ENCODE peak calls at places on chromosome 17, in six cellular contexts. X is endodermal cell, Z is RWPE2, W is AG04449, I is mucosa of descending colon, J is tibial nerve. D is an unnamed sample.
A peak's percentile ranks its signal among the peaks of the same experiment; 100 is the strongest.

GRCh38 chr17:50280068-50280467 is 5.8 kb downstream of the TMEM92 start:
- DNase-seq in X (peak; percentile 75), Z (peak; percentile 67), W (no peak), I (peak; percentile 68), J (no peak), D (no peak)

GRCh38 chr17:79975498-79976134 is 60.1 kb downstream of the TBC1D16 start:
- DNase-seq in X (peak; percentile 44), Z (peak; percentile 57), W (no peak), I (peak; percentile 25), J (no peak), D (no peak)

GRCh38 chr17:80851277-80851925 is 140.2 kb upstream of the CHMP6 start:
- DNase-seq in X (no peak), Z (peak; percentile 51), W (no peak), I (no peak), J (no peak), D (no peak)

GRCh38 chr17:15740570-15741120 is 8.6 kb downstream of the TBC1D26 start:
- DNase-seq in X (peak; percentile 38), Z (no peak), W (no peak), I (no peak), J (no peak), D (no peak)

GRCh38 chr17:6534846-6535514 is 21.4 kb downstream of the PITPNM3 start:
- DNase-seq in X (peak; percentile 54), Z (no peak), W (no peak), I (no peak), J (no peak), D (no peak)

GRCh38 chr17:61847659-61848058 is 15.7 kb downstream of the BRIP1 start:
- DNase-seq in X (no peak), Z (no peak), W (no peak), I (no peak), J (no peak), D (no peak)

GRCh38 chr17:41792835-41793748 is 6.6 kb upstream of the JUP start:
- DNase-seq in X (peak; percentile 89), Z (peak; percentile 91), W (no peak), I (peak; percentile 87), J (no peak), D (no peak)

GRCh38 chr17:2853722-2854580 is 57.7 kb downstream of the RAP1GAP2 start:
- DNase-seq in X (peak; percentile 85), Z (no peak), W (no peak), I (no peak), J (no peak), D (no peak)

GRCh38 chr17:32161506-32162365 is 19.4 kb downstream of the RHOT1 start:
- DNase-seq in X (no peak), Z (no peak), W (no peak), I (no peak), J (no peak), D (no peak)

GRCh38 chr17:62955841-62956352 is 10.1 kb upstream of the TANC2 start:
- DNase-seq in X (no peak), Z (no peak), W (no peak), I (no peak), J (no peak), D (peak; percentile 21)

GRCh38 chr17:81993726-81994592 is 16.5 kb downstream of the ASPSCR1 start:
- DNase-seq in X (no peak), Z (no peak), W (no peak), I (peak; percentile 40), J (no peak), D (no peak)

GRCh38 chr17:78568494-78569115 is 8.6 kb downstream of the DNAH17 start:
- DNase-seq in X (no peak), Z (no peak), W (no peak), I (no peak), J (no peak), D (no peak)

GRCh38 chr17:35749560-35750412 is 3.3 kb downstream of the GAS2L2 start:
- DNase-seq in X (peak; percentile 82), Z (no peak), W (no peak), I (no peak), J (no peak), D (no peak)

GRCh38 chr17:67258836-67259468 is 14.0 kb upstream of the HELZ start:
- DNase-seq in X (peak; percentile 41), Z (no peak), W (no peak), I (no peak), J (no peak), D (no peak)

GRCh38 chr17:42342242-42343008 is 45.8 kb downstream of the STAT3 start:
- DNase-seq in X (no peak), Z (no peak), W (no peak), I (no peak), J (no peak), D (no peak)

GRCh38 chr17:72863511-72864175 is 228.8 kb downstream of the SLC39A11 start:
- DNase-seq in X (peak; percentile 35), Z (no peak), W (no peak), I (no peak), J (no peak), D (no peak)

GRCh38 chr17:13671341-13671740 is 69.6 kb upstream of the HS3ST3A1 start:
- DNase-seq in X (peak; percentile 70), Z (no peak), W (no peak), I (no peak), J (no peak), D (no peak)

GRCh38 chr17:62703269-62703775 is 75.9 kb downstream of the MRC2 start:
- DNase-seq in X (no peak), Z (peak; percentile 90), W (no peak), I (no peak), J (no peak), D (no peak)

GRCh38 chr17:43661699-43662431 is at the start of gene MEOX1:
- DNase-seq in X (peak; percentile 66), Z (no peak), W (no peak), I (no peak), J (no peak), D (no peak)

GRCh38 chr17:74270333-74270732 is 3.7 kb upstream of the DNAI2 start:
- DNase-seq in X (no peak), Z (no peak), W (no peak), I (no peak), J (no peak), D (no peak)

GRCh38 chr17:58335061-58335731 is 6.6 kb upstream of the TSPOAP1 start:
- DNase-seq in X (peak; percentile 55), Z (no peak), W (no peak), I (peak; percentile 60), J (no peak), D (peak; percentile 84)
- H3K4me3 ChIP-seq in X (no peak overlapping the region), Z (no peak overlapping the region), W (no peak overlapping the region), I (no peak overlapping the region), J (no peak overlapping the region), D (peak overlapping the region; percentile 88)

GRCh38 chr17:70134777-70135176 is 34.6 kb upstream of the KCNJ2 start:
- DNase-seq in X (no peak), Z (no peak), W (no peak), I (no peak), J (no peak), D (no peak)

GRCh38 chr17:70137451-70138230 is 31.7 kb upstream of the KCNJ2 start:
- DNase-seq in X (peak; percentile 60), Z (no peak), W (peak; percentile 23), I (no peak), J (peak; percentile 49), D (peak; percentile 52)

GRCh38 chr17:70136131-70136530 is 33.2 kb upstream of the KCNJ2 start:
- DNase-seq in X (no peak), Z (no peak), W (no peak), I (no peak), J (no peak), D (no peak)

GRCh38 chr17:70139449-70139993 is 29.8 kb upstream of the KCNJ2 start:
- DNase-seq in X (no peak), Z (no peak), W (no peak), I (no peak), J (no peak), D (no peak)

DNA sequence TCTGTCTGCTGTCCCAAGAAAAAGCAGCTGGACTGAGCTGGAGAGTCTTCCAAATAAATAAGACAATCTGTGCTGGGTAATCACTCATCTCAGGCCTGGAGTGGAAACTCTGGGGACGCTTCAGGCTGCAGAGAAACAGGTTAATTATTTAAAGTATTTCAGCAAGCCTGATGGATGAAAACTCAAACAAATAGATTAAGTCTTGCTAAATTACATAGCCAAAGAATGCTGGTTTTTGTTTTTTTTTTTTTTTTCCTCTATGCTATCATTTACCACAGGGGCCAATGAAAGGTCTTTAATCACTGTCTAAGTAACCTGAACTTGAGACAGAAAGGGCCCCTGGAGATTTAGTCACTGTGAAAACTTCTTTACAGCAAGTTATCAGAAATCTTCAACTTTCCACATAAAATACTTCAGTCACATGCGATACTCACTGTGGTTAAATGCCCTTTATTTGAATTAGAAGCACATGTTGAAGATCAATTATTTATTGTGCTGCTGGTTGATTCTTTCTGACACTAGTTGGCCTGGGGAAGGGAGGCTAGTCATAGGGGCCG is 30.9 kb upstream of the KCNJ2 start:
- DNase-seq in X (no peak), Z (no peak), W (no peak), I (no peak), J (no peak), D (no peak)
- H3K4me3 ChIP-seq in X (no peak overlapping the region), Z (no peak overlapping the region), W (no peak overlapping the region), I (no peak overlapping the region), J (no peak overlapping the region), D (no peak overlapping the region)

GRCh38 chr17:40319651-40320550 is 10.9 kb downstream of the RARA start:
- DNase-seq in X (no peak), Z (peak; percentile 64), W (no peak), I (peak; percentile 90), J (peak; percentile 28), D (no peak)

GRCh38 chr17:40323317-40323716 is 14.3 kb downstream of the RARA start:
- DNase-seq in X (no peak), Z (no peak), W (no peak), I (peak; percentile 56), J (no peak), D (no peak)

GRCh38 chr17:40320771-40321501 is 12.0 kb downstream of the RARA start:
- DNase-seq in X (peak; percentile 57), Z (no peak), W (no peak), I (peak; percentile 83), J (peak; percentile 44), D (no peak)

GRCh38 chr17:40322417-40323315 is 13.7 kb downstream of the RARA start:
- DNase-seq in X (peak; percentile 75), Z (peak; percentile 63), W (no peak), I (peak; percentile 87), J (no peak), D (peak; percentile 94)

GRCh38 chr17:40321502-40322416 is 12.8 kb downstream of the RARA start:
- DNase-seq in X (no peak), Z (no peak), W (no peak), I (peak; percentile 66), J (peak; percentile 10), D (no peak)
- H3K4me3 ChIP-seq in X (no peak overlapping the region), Z (peak overlapping the region; percentile 9), W (peak overlapping the region; percentile 92), I (no peak overlapping the region), J (peak overlapping the region; percentile 51), D (peak overlapping the region; percentile 70)

DNA sequence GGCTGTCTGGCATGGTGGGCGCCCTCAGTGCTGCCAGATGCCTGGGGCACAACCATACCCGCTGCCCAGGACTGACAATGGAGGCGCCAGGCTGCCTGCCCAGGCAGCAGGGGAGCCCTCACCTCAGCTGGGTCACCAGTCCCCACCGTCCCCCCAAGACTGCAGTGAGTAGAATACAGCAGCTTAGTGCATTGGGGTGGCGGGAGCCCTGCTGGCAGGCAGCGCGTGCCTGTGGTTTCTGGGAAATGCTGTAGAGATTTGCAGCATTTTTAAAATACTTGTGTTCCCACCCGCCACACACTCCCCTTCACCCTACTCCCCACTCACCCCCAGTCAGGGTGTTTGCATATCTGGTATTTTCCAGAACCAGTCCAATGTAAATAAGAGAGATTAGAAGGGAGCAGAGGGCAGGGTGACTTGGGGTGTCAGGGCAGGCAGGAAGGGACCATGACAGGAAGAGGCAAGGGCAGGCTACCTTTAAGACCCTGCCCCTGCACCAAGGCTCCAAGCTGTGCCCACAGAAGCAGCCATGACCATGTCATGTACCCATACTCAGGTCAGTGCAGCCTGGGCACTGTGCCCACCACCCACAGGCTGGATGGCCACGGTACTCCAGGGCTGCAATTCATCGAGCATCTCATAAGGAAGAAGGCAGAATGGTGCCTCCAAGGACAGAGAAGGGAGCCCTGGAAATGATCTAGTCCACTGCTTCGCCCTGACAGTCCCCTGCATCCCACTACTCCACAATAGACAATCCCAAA is 21.5 kb downstream of the MYO18A start:
- DNase-seq in X (peak; percentile 53), Z (no peak), W (no peak), I (no peak), J (no peak), D (no peak)
- H3K4me3 ChIP-seq in X (no peak overlapping the region), Z (no peak overlapping the region), W (peak overlapping the region; percentile 23), I (no peak overlapping the region), J (no peak overlapping the region), D (no peak overlapping the region)

D was measured in Karpas-422.